ENCODE peak calls at places on chromosomes 12 and 14, in nine cellular contexts. J is activated naive CD4-positive, alpha-beta T cell treated with anti-CD3 and anti-CD28 coated beads, Interleukin-2, amount 10 ng/mL, durations not matched to agents 7 days and 5 days; T is Panc1; G is T-helper 9 cell; N is activated CD4-positive, CD25-positive, alpha-beta regulatory T cell treated with anti-CD3 and anti-CD28 coated beads, Interleukin-2, amount 50 U/mL, for 72 hours; Q is HepG2; H is HFF-Myc; X is HFFc6; W is Kasumi-1. P is an unnamed sample.

GRCh38 chr12:80472912-80473500 is 29.0 kb downstream of the PTPRQ start:
- DNase-seq in J (no peak), T (peak; percentile 2), G (no peak), N (no peak), Q (peak; percentile 35), H (peak; percentile 50), X (peak; percentile 74), W (peak; percentile 51), P (peak; percentile 3)

GRCh38 chr12:83472350-83472749 is 785.6 kb downstream of the TMTC2 start:
- DNase-seq in J (no peak), T (no peak), G (no peak), N (no peak), Q (no peak), H (no peak), X (no peak), W (no peak), P (no peak)

GRCh38 chr12:120932956-120933526 is 28.9 kb upstream of the SPPL3 start:
- DNase-seq in J (no peak), T (no peak), G (no peak), N (no peak), Q (no peak), H (no peak), X (no peak), W (no peak), P (no peak)

GRCh38 chr12:3061129-3061857 is 15.9 kb upstream of the TSPAN9 start:
- DNase-seq in J (no peak), T (no peak), G (no peak), N (no peak), Q (no peak), H (no peak), X (peak; percentile 78), W (no peak), P (no peak)

GRCh38 chr12:84508943-84509342 is 403.7 kb downstream of the SLC6A15 start:
- DNase-seq in J (no peak), T (no peak), G (no peak), N (no peak), Q (no peak), H (no peak), X (no peak), W (no peak), P (no peak)

GRCh38 chr12:60977966-60978365 is 1282.2 kb upstream of the USP15 start:
- DNase-seq in J (no peak), T (no peak), G (no peak), N (no peak), Q (no peak), H (no peak), X (no peak), W (no peak), P (no peak)

GRCh38 chr12:78725951-78726550 is 138.5 kb upstream of the SYT1 start:
- DNase-seq in J (no peak), T (no peak), G (no peak), N (no peak), Q (no peak), H (no peak), X (no peak), W (no peak), P (no peak)

GRCh38 chr12:94795520-94795919 is 145.2 kb upstream of the TMCC3 start:
- DNase-seq in J (no peak), T (no peak), G (no peak), N (no peak), Q (no peak), H (peak; percentile 24), X (peak; percentile 36), W (no peak), P (peak; percentile 29)

GRCh38 chr12:77830502-77830901 is at the start of gene NAV3:
- DNase-seq in J (no peak), T (no peak), G (no peak), N (no peak), Q (no peak), H (no peak), X (no peak), W (no peak), P (no peak)

GRCh38 chr14:75125617-75126016 is 1.2 kb downstream of the NEK9 start:
- DNase-seq in J (no peak), T (no peak), G (no peak), N (no peak), Q (no peak), H (peak; percentile 30), X (peak; percentile 82), W (peak; percentile 13), P (no peak)

GRCh38 chr14:36070056-36071043 is 106.2 kb downstream of the PTCSC3 start:
- DNase-seq in J (peak; percentile 55), T (peak; percentile 32), G (no peak), N (no peak), Q (peak; percentile 84), H (no peak), X (peak; percentile 55), W (peak; percentile 51), P (peak; percentile 54)

GRCh38 chr14:99081880-99082279 is 190.1 kb downstream of the BCL11B start:
- DNase-seq in J (no peak), T (no peak), G (no peak), N (no peak), Q (no peak), H (no peak), X (no peak), W (no peak), P (no peak)

GRCh38 chr12:106415134-106415533 is 57.6 kb downstream of the POLR3B start:
- DNase-seq in J (no peak), T (no peak), G (no peak), N (no peak), Q (no peak), H (peak; percentile 7), X (peak; percentile 49), W (no peak), P (peak; percentile 46)

GRCh38 chr14:89417469-89418225 is 614 bp upstream of the FOXN3 start:
- DNase-seq in J (peak; percentile 71), T (no peak), G (peak; percentile 33), N (peak; percentile 54), Q (peak; percentile 74), H (no peak), X (peak; percentile 58), W (peak; percentile 75), P (peak; percentile 14)